ENCODE peak calls at places on chromosome 1, in nine cellular contexts. H, N, O, W, P, I, M, C and K are unnamed samples.

GRCh38 chr1:168905631-168906030 is 176.6 kb upstream of the DPT start:
- DNase-seq in W (no peak), M (no peak), I (no peak), O (no peak), H (no peak), C (no peak), P (no peak), N (no peak), K (no peak)

GRCh38 chr1:247386695-247387094 is 29.3 kb upstream of the NLRP3 start:
- DNase-seq in P (no peak), M (peak), W (no peak), I (no peak), C (no peak), O (no peak), H (no peak), N (no peak), K (no peak)

GRCh38 chr1:116360435-116361173 is 12.4 kb upstream of the ATP1A1 start:
- DNase-seq in W (no peak), P (no peak), N (no peak), O (no peak), C (no peak), H (no peak), M (no peak), I (no peak), K (no peak)

GRCh38 chr1:248813546-248813945 is 12.2 kb downstream of the SH3BP5L start:
- DNase-seq in O (no peak), W (no peak), N (no peak), M (no peak), H (no peak), I (no peak), P (no peak), C (peak), K (no peak)

GRCh38 chr1:6094801-6095505 is 49.3 kb downstream of the KCNAB2 start:
- DNase-seq in M (no peak), W (no peak), I (no peak), O (no peak), H (no peak), P (no peak), N (no peak), C (no peak), K (no peak)

GRCh38 chr1:6783956-6784559 is 1.2 kb upstream of the CAMTA1 start:
- DNase-seq in H (no peak), C (no peak), N (no peak), O (no peak), P (no peak), M (no peak), W (no peak), I (no peak), K (no peak)

GRCh38 chr1:158076461-158076860 is 83.0 kb downstream of the KIRREL1 start:
- DNase-seq in M (no peak), O (no peak), C (no peak), P (no peak), N (no peak), W (no peak), I (no peak), H (no peak), K (no peak)

GRCh38 chr1:35717911-35718476 is 690 bp downstream of the C1orf216 start:
- DNase-seq in P (no peak), M (peak), I (no peak), H (no peak), W (peak), O (no peak), C (peak), N (peak), K (no peak)

GRCh38 chr1:17948594-17948993 is 159.0 kb upstream of the IGSF21 start:
- DNase-seq in I (no peak), N (no peak), W (no peak), P (no peak), O (no peak), C (no peak), H (no peak), M (no peak), K (no peak)

GRCh38 chr1:229209816-229210215 is 61.1 kb upstream of the RAB4A start:
- DNase-seq in M (no peak), W (no peak), H (no peak), O (no peak), P (no peak), I (no peak), N (no peak), C (no peak), K (no peak)

GRCh38 chr1:93537404-93537803 is 89.5 kb downstream of the FNBP1L start:
- DNase-seq in C (no peak), O (no peak), H (no peak), M (no peak), W (no peak), I (no peak), N (no peak), P (no peak), K (no peak)

GRCh38 chr1:12745126-12745991 is 641 bp upstream of the CFAP107 start:
- DNase-seq in N (no peak), C (no peak), O (no peak), W (no peak), M (no peak), P (no peak), H (no peak), I (no peak), K (peak)

GRCh38 chr1:168709407-168709891 is 19.6 kb downstream of the DPT start:
- DNase-seq in I (no peak), M (peak), C (no peak), O (no peak), P (no peak), H (peak), W (no peak), N (peak), K (no peak)

GRCh38 chr1:24806588-24806987 is 61.3 kb downstream of the CLIC4 start:
- DNase-seq in W (no peak), N (no peak), O (no peak), I (no peak), M (no peak), P (no peak), H (no peak), C (no peak), K (no peak)

GRCh38 chr1:227893696-227894305 is 53.9 kb downstream of the WNT9A start:
- DNase-seq in P (no peak), W (peak), N (peak), H (no peak), I (no peak), M (peak), O (no peak), C (no peak), K (no peak)

GRCh38 chr1:175250027-175250426 is 57.5 kb upstream of the KIAA0040 start:
- DNase-seq in M (no peak), N (peak), W (no peak), P (no peak), I (no peak), O (no peak), H (no peak), C (no peak), K (no peak)

GRCh38 chr1:161007369-161007768 is 13.6 kb downstream of the F11R start:
- DNase-seq in I (no peak), H (no peak), W (no peak), P (no peak), M (no peak), N (no peak), O (no peak), C (no peak), K (no peak)

GRCh38 chr1:212645563-212646543 is 37.3 kb downstream of the ATF3 start:
- DNase-seq in O (no peak), M (no peak), I (no peak), H (no peak), N (no peak), C (no peak), W (no peak), P (no peak), K (no peak)

GRCh38 chr1:167659440-167659839 is 29.4 kb downstream of the RCSD1 start:
- DNase-seq in H (no peak), N (no peak), P (no peak), W (no peak), M (no peak), C (no peak), I (no peak), O (no peak), K (no peak)

GRCh38 chr1:41588334-41588875 is 103.9 kb upstream of the EDN2 start:
- DNase-seq in H (no peak), M (no peak), W (no peak), O (no peak), I (no peak), N (no peak), C (no peak), P (no peak), K (no peak)

GRCh38 chr1:201603613-201604232 is 64.8 kb downstream of the NAV1 start:
- DNase-seq in C (no peak), P (no peak), I (no peak), O (no peak), N (no peak), H (no peak), W (no peak), M (no peak), K (no peak)

GRCh38 chr1:205449750-205450443 is 5.9 kb downstream of the BLACAT1 start:
- DNase-seq in I (no peak), P (no peak), W (no peak), H (no peak), O (no peak), N (peak), M (peak), C (no peak), K (no peak)

GRCh38 chr1:23801338-23801748 is 789 bp upstream of the GALE start:
- DNase-seq in N (peak), W (no peak), M (no peak), O (no peak), I (no peak), H (no peak), P (no peak), C (no peak), K (no peak)

GRCh38 chr1:235277709-235278108 is 50.3 kb downstream of the ARID4B start:
- DNase-seq in W (no peak), H (no peak), I (no peak), N (no peak), P (no peak), M (no peak), O (no peak), C (no peak), K (no peak)